ENCODE peak calls at places on chromosomes 6 and 20, in six cellular contexts. K, D, Z, A, J and N are unnamed samples. For H3K36me3, the result is how much of the 10 kb centered on the place peaks cover.

GRCh38 chr6:90432408-90432775 is 135.7 kb upstream of the BACH2 start:
- DNase-seq in D (no peak), J (no peak), A (no peak), Z (no peak), K (no peak), N (no peak)

GRCh38 chr6:52984247-52984646 is 10.8 kb downstream of the GSTA4 start:
- DNase-seq in K (no peak), J (peak), Z (no peak), D (no peak), A (no peak), N (no peak)

GRCh38 chr20:47476452-47476851 is 25.2 kb upstream of the NCOA3 start:
- DNase-seq in A (no peak), J (no peak), Z (no peak), D (no peak), K (no peak), N (no peak)

GRCh38 chr6:35216832-35217811 is 3.4 kb downstream of the SCUBE3 start:
- DNase-seq in D (no peak), K (no peak), J (no peak), A (no peak), Z (no peak), N (no peak)

GRCh38 chr6:29924731-29925130 is 17.6 kb upstream of the HLA-A start:
- DNase-seq in K (no peak), Z (no peak), J (no peak), D (no peak), A (no peak), N (peak)

GRCh38 chr6:47161176-47161687 is 119.1 kb upstream of the ADGRF1 start:
- DNase-seq in J (no peak), K (no peak), A (no peak), Z (peak), D (peak), N (peak)

GRCh38 chr20:1130849-1131248 is 12.4 kb downstream of the PSMF1 start:
- DNase-seq in D (no peak), J (no peak), A (no peak), K (peak), Z (no peak), N (no peak)

GRCh38 chr20:41391587-41392001 is 25.0 kb upstream of the EMILIN3 start:
- DNase-seq in J (no peak), Z (no peak), D (no peak), K (no peak), A (no peak), N (peak)

GRCh38 chr6:101396552-101397173 is 3.2 kb downstream of the GRIK2 start:
- DNase-seq in A (peak), Z (peak), D (peak), K (no peak), J (no peak), N (peak)

GRCh38 chr6:163288066-163288465 is 126.5 kb upstream of the QKI start:
- DNase-seq in J (no peak), A (no peak), Z (no peak), D (no peak), K (no peak), N (no peak)

GRCh38 chr6:168088161-168089106 is 9.4 kb upstream of the FRMD1 start:
- DNase-seq in K (peak), Z (peak), J (no peak), D (peak), A (no peak), N (no peak)

GRCh38 chr6:5446362-5447075 is 185.2 kb downstream of the FARS2 start:
- DNase-seq in D (no peak), Z (peak), A (no peak), J (no peak), K (no peak), N (no peak)

GRCh38 chr20:3980260-3981131 is 34.9 kb downstream of the RNF24 start:
- DNase-seq in K (no peak), A (no peak), D (peak), Z (peak), J (no peak), N (peak)

GRCh38 chr20:11377761-11378160 is 539.9 kb upstream of the BTBD3 start:
- DNase-seq in J (no peak), K (no peak), D (no peak), A (no peak), Z (no peak), N (no peak)

GRCh38 chr6:114040871-114041270 is 69.9 kb upstream of the HDAC2 start:
- DNase-seq in D (peak), A (no peak), Z (no peak), J (no peak), K (no peak), N (no peak)

GRCh38 chr6:159595173-159595572 is 97.9 kb downstream of the SOD2 start:
- DNase-seq in D (peak), Z (peak), A (peak), J (no peak), K (no peak), N (peak)

GRCh38 chr6:157770946-157771345 is 52.1 kb upstream of the SNX9 start:
- DNase-seq in K (no peak), D (no peak), Z (peak), A (no peak), J (no peak), N (peak)

GRCh38 chr6:104186836-104187235 is 672.9 kb downstream of the HACE1 start:
- DNase-seq in D (no peak), Z (no peak), J (no peak), K (no peak), A (no peak), N (no peak)

GRCh38 chr6:20724443-20724842 is 190.2 kb downstream of the CDKAL1 start:
- DNase-seq in D (no peak), Z (no peak), J (no peak), K (no peak), A (no peak), N (no peak)

GRCh38 chr6:5762561-5762968 is 244.2 kb downstream of the NRN1 start:
- DNase-seq in A (no peak), K (no peak), Z (no peak), D (peak), J (no peak), N (no peak)

GRCh38 chr20:37406010-37406998 is 60.4 kb downstream of the SRC start:
- DNase-seq in A (no peak), Z (peak), J (no peak), K (peak), D (peak), N (peak)

GRCh38 chr6:97669191-97669651 is 386.2 kb upstream of the MMS22L start:
- DNase-seq in A (no peak), J (no peak), K (no peak), Z (peak), D (peak), N (no peak)
- H3K4me3 ChIP-seq in A (no peak), J (no peak), K (no peak), Z (peak), D (peak), N (no peak)

GRCh38 chr6:71619836-71620235 is 266.5 kb upstream of the RIMS1 start:
- DNase-seq in K (no peak), J (no peak), A (no peak), Z (no peak), D (peak), N (no peak)

DNA sequence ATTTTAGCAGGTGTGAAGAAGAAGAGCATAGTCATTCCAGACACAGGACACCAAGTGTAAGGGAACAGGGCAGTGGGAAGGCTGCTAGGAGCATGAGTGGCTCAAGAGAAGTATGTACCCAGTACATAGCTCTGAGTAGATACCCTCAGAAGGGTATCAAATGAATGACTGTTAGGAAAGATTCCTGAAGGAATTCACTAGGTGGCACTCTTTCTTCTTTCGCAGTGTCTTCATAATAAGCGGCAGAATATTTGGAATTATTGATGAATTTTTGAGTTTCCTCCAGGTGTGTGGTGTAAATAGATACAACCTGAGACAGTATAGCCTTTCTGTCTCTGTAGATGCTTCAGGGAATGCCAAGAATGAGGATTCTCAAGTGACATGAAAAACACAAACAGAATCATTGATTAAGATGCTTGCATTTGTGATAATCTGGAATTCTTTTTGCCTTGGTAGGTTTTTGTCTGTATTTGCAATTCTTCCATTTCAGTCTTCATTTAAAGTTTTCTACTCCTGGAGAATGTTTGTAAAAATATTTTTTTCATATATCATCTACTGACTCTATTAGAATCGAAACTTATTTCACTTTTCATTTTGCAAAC is 264.3 kb upstream of the RIMS1 start:
- DNase-seq in A (no peak), D (peak), J (no peak), K (no peak), Z (peak), N (peak)
- TF ChIP-seq CTCF in A (peak), D (peak), J (no peak), K (peak), Z (peak), N (peak)

DNA sequence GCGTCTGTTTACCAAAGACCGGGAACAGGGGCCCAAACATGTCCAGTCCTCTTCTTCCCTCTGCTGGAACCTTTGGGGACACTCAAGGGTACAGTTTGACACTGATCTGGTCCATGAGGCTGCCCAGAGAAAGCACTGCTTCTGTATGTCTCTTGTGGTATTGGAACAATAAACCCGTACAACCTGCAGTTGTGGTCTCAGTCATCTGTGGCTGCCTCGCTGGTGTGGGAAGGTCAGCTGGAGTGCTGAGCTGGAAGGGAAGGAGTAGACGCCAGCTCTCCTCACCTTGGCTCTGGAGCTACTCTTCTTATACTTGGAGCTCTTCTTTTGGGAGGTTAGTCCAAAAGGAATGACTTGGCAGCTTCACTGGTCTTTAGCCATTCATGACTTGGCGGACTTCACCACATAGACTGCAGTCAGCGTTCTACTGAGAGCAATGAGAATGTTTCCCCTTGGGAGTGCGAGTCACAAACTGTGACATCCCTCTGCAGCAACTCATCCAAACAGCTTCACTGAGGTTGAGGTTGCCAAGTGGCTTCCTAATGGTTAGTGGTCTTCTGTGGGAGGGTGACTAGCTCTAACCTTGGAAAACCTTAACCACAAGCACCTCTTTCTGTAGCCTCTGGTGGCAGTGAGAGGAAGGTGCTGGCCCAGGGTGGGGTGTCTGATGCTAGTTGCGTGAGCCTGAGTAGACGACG is 81.2 kb downstream of the ASXL1 start:
- DNase-seq in D (peak), J (no peak), A (no peak), K (no peak), Z (peak), N (no peak)
- H3K36me3 ChIP-seq in D (under half), J (under half), A (under half), K (half or more), Z (half or more), N (under half)

GRCh38 chr6:166097914-166098522 is 69.6 kb downstream of the TBXT start:
- DNase-seq in D (peak), J (peak), A (peak), Z (peak), K (peak), N (peak)
- H3K4me3 ChIP-seq in D (peak), J (peak), A (peak), Z (peak), K (no peak), N (peak)

GRCh38 chr6:63881791-63882190 is 246.2 kb downstream of the PHF3 start:
- DNase-seq in K (no peak), Z (no peak), D (no peak), J (no peak), A (no peak), N (no peak)

GRCh38 chr6:63887011-63887751 is 251.6 kb downstream of the PHF3 start:
- DNase-seq in A (no peak), J (no peak), D (no peak), Z (no peak), K (no peak), N (no peak)

GRCh38 chr6:63883597-63883996 is 248.0 kb downstream of the PHF3 start:
- DNase-seq in J (no peak), A (no peak), D (no peak), K (no peak), Z (no peak), N (no peak)

DNA sequence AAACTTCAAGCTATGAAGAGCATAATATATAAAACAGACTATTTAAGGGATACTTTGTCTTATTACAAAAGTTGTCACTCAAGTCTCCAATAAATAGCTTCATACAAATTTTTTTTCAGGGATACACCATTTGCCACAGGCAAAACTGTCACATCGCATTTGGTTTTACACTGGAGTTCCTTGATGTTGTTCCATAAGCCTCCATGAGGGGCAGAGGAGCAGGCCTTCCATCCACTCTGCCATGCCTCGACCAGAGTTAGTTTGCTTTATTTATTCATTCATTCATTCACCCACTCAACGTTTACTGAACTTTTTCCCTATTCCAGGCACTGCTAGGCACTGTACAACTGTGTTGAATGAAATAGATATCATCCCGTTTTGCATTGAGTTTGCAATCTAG is 246.6 kb downstream of the PHF3 start:
- DNase-seq in A (no peak), Z (no peak), J (no peak), K (no peak), D (peak), N (no peak)
- TF ChIP-seq CTCF in A (no peak), Z (no peak), J (no peak), K (no peak), D (peak), N (peak)

GRCh38 chr6:57165080-57165479 is 7.0 kb upstream of the BAG2 start:
- DNase-seq in K (no peak), Z (no peak), D (no peak), J (no peak), A (no peak), N (no peak)

GRCh38 chr6:57162008-57162407 is 10.1 kb upstream of the BAG2 start:
- DNase-seq in Z (peak), A (no peak), J (no peak), D (no peak), K (no peak), N (no peak)

GRCh38 chr6:57158658-57159057 is 13.5 kb upstream of the BAG2 start:
- DNase-seq in Z (peak), J (no peak), A (no peak), K (no peak), D (no peak), N (peak)

GRCh38 chr6:57159127-57159526 is 13.0 kb upstream of the BAG2 start:
- DNase-seq in A (no peak), J (no peak), Z (no peak), D (no peak), K (no peak), N (peak)

GRCh38 chr6:57162516-57162915 is 9.6 kb upstream of the BAG2 start:
- DNase-seq in K (no peak), J (no peak), A (no peak), Z (peak), D (no peak), N (no peak)
- H3K36me3 ChIP-seq in K (under half), J (under half), A (under half), Z (under half), D (under half), N (under half)